ENCODE peak calls at places on chromosomes 13 and 19, in nine cellular contexts. D, E, L, S, T, H, M, R and Q are unnamed samples.

GRCh38 chr13:95924389-95924994 is 128.7 kb downstream of the UGGT2 start:
- DNase-seq in R (peak; percentile 61), E (peak; percentile 51), S (no peak), T (peak; percentile 92), D (peak; percentile 47), L (no peak), M (no peak), H (no peak), Q (no peak)

GRCh38 chr19:50175924-50176323 is 12.8 kb upstream of the IZUMO2 start:
- DNase-seq in D (no peak), E (no peak), S (no peak), R (peak; percentile 36), M (no peak), L (no peak), H (no peak), T (no peak), Q (no peak)

GRCh38 chr19:47719047-47719885 is 6.0 kb downstream of the EHD2 start:
- DNase-seq in H (no peak), E (no peak), M (no peak), L (peak; percentile 99), D (peak; percentile 93), R (peak; percentile 91), T (peak; percentile 96), S (peak; percentile 60), Q (peak; percentile 47)

GRCh38 chr19:20858218-20858617 is 64.8 kb upstream of the ZNF85 start:
- DNase-seq in R (no peak), L (no peak), M (peak; percentile 4), D (no peak), T (no peak), H (no peak), E (no peak), S (no peak), Q (peak; percentile 18)

GRCh38 chr19:46350029-46350757 is 3.3 kb downstream of the PPP5C start:
- DNase-seq in H (peak; percentile 25), R (no peak), D (no peak), L (no peak), S (no peak), T (no peak), M (no peak), E (no peak), Q (peak; percentile 55)

GRCh38 chr19:49142866-49143335 is 12.3 kb downstream of the HRC start:
- DNase-seq in S (peak; percentile 91), H (peak; percentile 80), E (peak; percentile 90), M (peak; percentile 98), R (peak; percentile 93), T (peak; percentile 84), D (peak; percentile 93), L (peak; percentile 95), Q (peak; percentile 93)

GRCh38 chr13:78317030-78317429 is 286.3 kb downstream of the POU4F1 start:
- DNase-seq in E (no peak), M (peak; percentile 58), H (no peak), R (no peak), D (peak; percentile 10), T (no peak), S (no peak), L (no peak), Q (no peak)

GRCh38 chr19:35363711-35364425 is 5.6 kb downstream of the FFAR3 start:
- DNase-seq in D (no peak), L (no peak), H (no peak), E (no peak), S (peak; percentile 20), M (no peak), R (no peak), T (no peak), Q (no peak)

GRCh38 chr13:101917475-101917810 is 465.0 kb downstream of the ITGBL1 start:
- DNase-seq in M (peak; percentile 54), L (no peak), E (no peak), R (no peak), S (no peak), D (no peak), T (no peak), H (no peak), Q (no peak)

GRCh38 chr19:16327911-16328823 is 3.5 kb downstream of the KLF2 start:
- DNase-seq in H (peak; percentile 68), R (peak; percentile 32), M (no peak), E (no peak), D (peak; percentile 63), L (peak; percentile 96), T (no peak), S (peak; percentile 73), Q (peak; percentile 45)

DNA sequence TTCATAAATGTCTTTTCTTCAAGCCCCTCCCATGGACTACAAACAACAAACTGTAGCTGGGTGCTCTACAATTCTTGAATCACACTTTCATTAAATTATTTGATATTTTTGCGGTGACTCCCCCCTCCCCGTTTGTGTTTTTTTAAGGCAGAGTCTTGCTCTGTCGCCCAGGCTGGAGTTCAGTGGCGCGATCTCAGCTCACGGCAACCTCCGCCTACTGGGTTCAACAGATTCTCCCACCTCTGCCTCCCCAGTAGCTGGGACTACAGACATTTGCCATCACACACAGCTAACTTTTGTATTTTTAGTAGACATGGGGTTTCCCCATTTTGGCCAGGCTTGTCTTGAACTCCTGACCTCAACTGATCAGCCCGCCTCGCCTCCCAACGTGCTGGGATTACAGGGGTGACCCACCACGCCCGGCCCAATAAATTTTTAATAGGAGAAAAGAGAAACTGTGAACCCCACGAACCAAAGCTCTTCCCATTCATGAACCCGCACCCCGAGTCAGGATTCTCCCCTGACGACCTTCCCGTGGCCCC is 705 bp downstream of the ZNF506 start:
- DNase-seq in D (no peak), M (no peak), S (no peak), L (no peak), T (no peak), R (no peak), E (no peak), H (peak; percentile 4), Q (peak; percentile 4)
- H3K9me3 ChIP-seq in D (peaks cover 21% of the 10 kb centered on the region), M (peaks cover 7% of the 10 kb centered on the region), S (no peaks in the 10 kb centered on the region), L (peaks cover 14% of the 10 kb centered on the region), T (peaks cover 14% of the 10 kb centered on the region), R (peaks cover 14% of the 10 kb centered on the region), E (peaks cover 25% of the 10 kb centered on the region), H (peaks cover 42% of the 10 kb centered on the region), Q (no peaks in the 10 kb centered on the region)

GRCh38 chr19:632228-633067 is 889 bp downstream of the POLRMT start:
- DNase-seq in T (peak; percentile 41), L (no peak), S (no peak), E (peak; percentile 79), M (peak; percentile 77), R (peak; percentile 66), H (peak; percentile 63), D (peak; percentile 75), Q (no peak)

GRCh38 chr19:633068-633785 is at the start of gene POLRMT:
- DNase-seq in D (peak; percentile 99), R (peak; percentile 97), M (peak; percentile 99), S (peak; percentile 99), T (peak; percentile 93), H (peak; percentile 99), L (peak; percentile 99), E (peak; percentile 98), Q (peak; percentile 98)

GRCh38 chr19:629961-630714 is 3.2 kb downstream of the POLRMT start:
- DNase-seq in D (no peak), M (no peak), S (no peak), E (no peak), H (no peak), L (no peak), R (no peak), T (no peak), Q (no peak)

GRCh38 chr19:634975-635652 is 1.8 kb upstream of the POLRMT start:
- DNase-seq in D (no peak), L (no peak), R (peak; percentile 63), T (no peak), E (no peak), H (no peak), S (no peak), M (no peak), Q (no peak)

GRCh38 chr19:633786-634639 is 676 bp upstream of the POLRMT start:
- DNase-seq in H (peak; percentile 15), D (no peak), R (no peak), E (no peak), T (peak; percentile 15), L (no peak), M (peak; percentile 26), S (no peak), Q (no peak)
- H3K4me1 ChIP-seq in H (peaks cover 9% of the 10 kb centered on the region), D (peaks cover 12% of the 10 kb centered on the region), R (peaks cover 28% of the 10 kb centered on the region), E (peaks cover 8% of the 10 kb centered on the region), T (peaks cover 19% of the 10 kb centered on the region), L (no peaks in the 10 kb centered on the region), M (peaks cover 5% of the 10 kb centered on the region), S (peaks cover 31% of the 10 kb centered on the region), Q (peaks cover 25% of the 10 kb centered on the region)

DNA sequence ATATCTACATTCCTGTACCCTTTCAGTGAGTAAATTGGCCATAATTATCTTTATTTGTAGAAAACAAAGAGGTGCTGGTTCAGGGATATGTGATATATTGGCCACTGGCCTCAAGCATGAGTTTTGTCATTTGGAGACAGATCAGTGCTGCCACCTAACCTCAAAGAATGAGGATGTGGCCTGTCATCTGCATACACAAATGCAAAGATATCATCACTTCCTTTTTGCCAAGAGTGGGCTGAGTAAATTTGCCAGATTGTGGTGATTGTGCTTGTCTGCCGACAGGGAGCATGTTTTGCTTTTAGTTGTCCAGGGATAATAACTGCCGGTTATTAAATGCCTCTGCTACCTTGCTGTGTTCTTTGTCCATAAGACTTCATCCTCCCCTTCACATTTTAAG is 44.2 kb downstream of the WASF3 start:
- DNase-seq in R (no peak), L (no peak), T (peak; percentile 49), H (peak; percentile 41), D (no peak), S (no peak), M (no peak), E (no peak), Q (no peak)
- TF ChIP-seq CTCF in R (no peak), L (no peak), T (peak; percentile 5), H (peak; percentile 52), D (no peak), S (no peak), M (no peak), E (no peak), Q (no peak)

DNA sequence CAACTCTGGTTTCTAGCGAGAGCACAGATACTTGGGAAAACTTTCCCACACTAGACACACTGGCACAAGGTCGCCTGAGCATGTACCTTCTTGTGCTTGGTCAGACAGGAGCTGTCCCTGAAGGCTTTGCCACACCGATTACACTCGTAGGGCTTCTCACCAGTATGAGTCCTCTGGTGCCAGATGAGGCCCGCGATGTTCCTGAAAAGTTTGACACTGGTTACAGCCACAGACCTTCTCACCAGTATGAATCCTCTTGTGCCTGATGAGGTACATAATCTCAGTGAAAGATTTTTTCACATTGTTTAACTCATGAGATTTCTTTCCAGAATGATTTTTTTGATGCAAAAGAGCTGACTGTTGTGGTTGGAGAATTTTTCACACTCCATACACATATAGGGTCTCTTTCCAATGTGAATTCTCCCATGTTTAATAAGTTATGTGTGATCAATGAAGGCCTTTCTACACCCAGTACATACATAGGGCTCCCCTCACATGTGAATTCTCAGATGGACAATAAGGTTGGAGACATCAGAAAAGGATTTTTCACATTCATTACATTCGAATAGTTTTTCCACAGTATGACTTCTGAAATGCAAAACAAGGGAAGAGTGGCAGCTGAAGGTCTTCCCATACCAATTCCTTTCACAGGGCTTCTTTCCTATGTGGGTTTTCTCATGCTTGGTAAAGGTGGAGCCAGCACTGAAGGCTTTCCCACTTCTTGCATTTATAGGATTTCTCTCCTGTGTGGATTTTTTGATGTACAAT is 9.9 kb upstream of the ZSCAN18 start:
- DNase-seq in T (no peak), L (no peak), D (no peak), S (no peak), M (no peak), R (no peak), E (no peak), H (no peak), Q (no peak)
- H3K9me3 ChIP-seq in T (peaks cover 38% of the 10 kb centered on the region), L (peaks cover 76% of the 10 kb centered on the region), D (peaks cover 15% of the 10 kb centered on the region), S (peaks cover 61% of the 10 kb centered on the region), M (peaks cover 24% of the 10 kb centered on the region), R (peaks cover 88% of the 10 kb centered on the region), E (peaks cover 62% of the 10 kb centered on the region), H (peaks cover 26% of the 10 kb centered on the region), Q (no peaks in the 10 kb centered on the region)